ENCODE peak calls at places on chromosomes 2 and 18, in six cellular contexts. P is upper lobe of right lung, I is transverse colon, M is MM.1S, W is body of pancreas, V is GM23338. N is an unnamed sample.

GRCh38 chr2:95357717-95358280 is 44.7 kb upstream of the FAHD2A start:
- DNase-seq in W (no peak), I (no peak), P (peak; percentile 30), V (no peak), M (no peak), N (no peak)

GRCh38 chr2:102442967-102443828 is 20.2 kb downstream of the IL18RAP start:
- DNase-seq in W (no peak), P (no peak), V (peak; percentile 68), I (peak; percentile 22), M (peak; percentile 65), N (no peak)

GRCh38 chr2:240469239-240469636 is 33.8 kb downstream of the GPC1 start:
- DNase-seq in W (no peak), P (peak; percentile 48), M (no peak), V (no peak), I (no peak), N (no peak)

GRCh38 chr2:183404392-183404791 is 280.1 kb downstream of the NUP35 start:
- DNase-seq in V (no peak), M (no peak), I (no peak), P (peak; percentile 51), W (no peak), N (no peak)

GRCh38 chr2:241131531-241131930 is 17.7 kb downstream of the PASK start:
- DNase-seq in P (peak; percentile 22), V (no peak), W (no peak), I (no peak), M (no peak), N (no peak)

GRCh38 chr2:38194751-38195150 is 118.8 kb upstream of the CYP1B1 start:
- DNase-seq in V (no peak), M (no peak), I (no peak), P (no peak), W (no peak), N (no peak)

GRCh38 chr2:99793022-99793421 is 303.2 kb upstream of the REV1 start:
- DNase-seq in I (no peak), M (no peak), P (no peak), W (no peak), V (no peak), N (no peak)

GRCh38 chr2:235820571-235820970 is 326.7 kb downstream of the AGAP1 start:
- DNase-seq in V (no peak), W (no peak), I (no peak), M (no peak), P (no peak), N (no peak)

GRCh38 chr2:40433739-40434138 is 18.2 kb downstream of the SLC8A1 start:
- DNase-seq in W (no peak), V (no peak), I (no peak), M (no peak), P (no peak), N (no peak)

GRCh38 chr2:240364582-240364960 is 70.9 kb upstream of the GPC1 start:
- DNase-seq in P (no peak), I (no peak), M (peak; percentile 32), W (no peak), V (no peak), N (no peak)

GRCh38 chr2:146598791-146599190 is 1246.0 kb upstream of the ACVR2A start:
- DNase-seq in I (no peak), M (no peak), P (no peak), V (no peak), W (no peak), N (no peak)

GRCh38 chr2:55231546-55232083 is 478 bp downstream of the CLHC1 start:
- DNase-seq in P (no peak), V (peak; percentile 32), M (no peak), W (no peak), I (no peak), N (no peak)

GRCh38 chr2:182615036-182615435 is 101.0 kb upstream of the DNAJC10 start:
- DNase-seq in M (no peak), V (no peak), W (no peak), P (no peak), I (no peak), N (no peak)

GRCh38 chr2:113672297-113672696 is 45.2 kb downstream of the RABL2A start:
- DNase-seq in I (no peak), M (no peak), W (no peak), P (no peak), V (peak; percentile 14), N (no peak)

GRCh38 chr2:215681799-215682594 is 246.1 kb upstream of the FN1 start:
- DNase-seq in W (no peak), V (no peak), M (no peak), P (no peak), I (no peak), N (no peak)
- H3K4me3 ChIP-seq in W (no peak overlapping the region), V (no peak overlapping the region), M (no peak overlapping the region), P (no peak overlapping the region), I (no peak overlapping the region), N (no peak overlapping the region)

GRCh38 chr2:217901400-217901799 is 101.4 kb downstream of the TNS1 start:
- DNase-seq in P (no peak), I (no peak), W (no peak), V (no peak), M (no peak), N (no peak)

GRCh38 chr2:217900010-217900779 is 102.6 kb downstream of the TNS1 start:
- DNase-seq in W (peak; percentile 54), I (no peak), P (peak; percentile 80), V (peak; percentile 32), M (no peak), N (no peak)

GRCh38 chr2:217900780-217901360 is 101.9 kb downstream of the TNS1 start:
- DNase-seq in I (no peak), W (no peak), V (no peak), M (no peak), P (no peak), N (no peak)

GRCh38 chr2:217897816-217898806 is 104.7 kb downstream of the TNS1 start:
- DNase-seq in M (no peak), I (no peak), P (peak; percentile 93), W (peak; percentile 96), V (no peak), N (peak; percentile 65)

GRCh38 chr2:217899231-217900009 is 103.4 kb downstream of the TNS1 start:
- DNase-seq in I (peak; percentile 72), M (peak; percentile 31), W (peak; percentile 85), V (peak; percentile 89), P (peak; percentile 90), N (peak; percentile 54)
- TF ChIP-seq CTCF in I (peak; percentile 64), M (peak; percentile 68), W (peak; percentile 45), V (peak; percentile 84), P (peak; percentile 64), N (peak; percentile 63)

DNA sequence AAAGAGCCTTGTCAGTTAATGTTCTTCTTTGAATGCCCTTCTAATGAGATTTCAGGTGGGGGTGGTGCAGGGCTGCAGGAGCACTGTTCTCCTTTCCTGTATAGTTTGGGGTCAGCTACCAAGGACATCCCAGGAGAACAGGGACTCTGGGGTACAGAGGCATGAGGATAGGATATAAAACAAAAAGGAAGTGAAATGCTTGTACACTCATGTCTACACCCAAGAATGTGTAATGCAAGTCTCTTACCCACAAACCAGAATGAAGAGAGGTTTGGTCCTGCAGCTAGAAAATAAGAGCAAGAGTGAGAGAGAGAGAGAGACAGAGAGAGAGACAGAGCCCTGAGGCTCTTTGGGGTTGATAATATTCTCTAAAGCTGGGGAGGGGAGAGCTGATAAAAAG is 151.8 kb upstream of the KCTD1 start:
- DNase-seq in P (no peak), M (no peak), I (no peak), V (no peak), W (no peak), N (no peak)
- H3K27me3 ChIP-seq in P (no peaks in the 10 kb centered on the region), M (no peaks in the 10 kb centered on the region), I (no peaks in the 10 kb centered on the region), V (peaks cover 61% of the 10 kb centered on the region), W (no peaks in the 10 kb centered on the region), N (no peaks in the 10 kb centered on the region)

GRCh38 chr18:77207540-77207939 is 42.1 kb upstream of the GALR1 start:
- DNase-seq in I (peak; percentile 32), P (peak; percentile 83), V (peak; percentile 73), M (peak; percentile 65), W (peak; percentile 88), N (no peak)
- H3K4me3 ChIP-seq in I (no peak overlapping the region), P (peak overlapping the region; percentile 1), V (no peak overlapping the region), M (no peak overlapping the region), W (no peak overlapping the region), N (no peak overlapping the region)

GRCh38 chr2:159758239-159758638 is 39.8 kb downstream of the CD302 start:
- DNase-seq in I (no peak), W (no peak), P (no peak), M (no peak), V (no peak), N (no peak)

GRCh38 chr2:159755014-159755413 is 42.7 kb downstream of the MARCHF7 start:
- DNase-seq in V (no peak), I (no peak), W (no peak), M (no peak), P (no peak), N (no peak)

GRCh38 chr2:159758686-159759085 is 39.3 kb downstream of the CD302 start:
- DNase-seq in M (no peak), V (no peak), P (no peak), W (no peak), I (no peak), N (no peak)

GRCh38 chr2:159753797-159754196 is 41.5 kb downstream of the MARCHF7 start:
- DNase-seq in M (no peak), V (no peak), P (no peak), W (no peak), I (no peak), N (no peak)

GRCh38 chr2:159755788-159756187 is 42.2 kb downstream of the CD302 start:
- DNase-seq in I (no peak), W (no peak), V (peak; percentile 79), M (no peak), P (no peak), N (no peak)
- TF ChIP-seq CTCF in I (no peak), W (no peak), V (peak; percentile 67), M (peak; percentile 20), P (no peak), N (peak; percentile 43)

DNA sequence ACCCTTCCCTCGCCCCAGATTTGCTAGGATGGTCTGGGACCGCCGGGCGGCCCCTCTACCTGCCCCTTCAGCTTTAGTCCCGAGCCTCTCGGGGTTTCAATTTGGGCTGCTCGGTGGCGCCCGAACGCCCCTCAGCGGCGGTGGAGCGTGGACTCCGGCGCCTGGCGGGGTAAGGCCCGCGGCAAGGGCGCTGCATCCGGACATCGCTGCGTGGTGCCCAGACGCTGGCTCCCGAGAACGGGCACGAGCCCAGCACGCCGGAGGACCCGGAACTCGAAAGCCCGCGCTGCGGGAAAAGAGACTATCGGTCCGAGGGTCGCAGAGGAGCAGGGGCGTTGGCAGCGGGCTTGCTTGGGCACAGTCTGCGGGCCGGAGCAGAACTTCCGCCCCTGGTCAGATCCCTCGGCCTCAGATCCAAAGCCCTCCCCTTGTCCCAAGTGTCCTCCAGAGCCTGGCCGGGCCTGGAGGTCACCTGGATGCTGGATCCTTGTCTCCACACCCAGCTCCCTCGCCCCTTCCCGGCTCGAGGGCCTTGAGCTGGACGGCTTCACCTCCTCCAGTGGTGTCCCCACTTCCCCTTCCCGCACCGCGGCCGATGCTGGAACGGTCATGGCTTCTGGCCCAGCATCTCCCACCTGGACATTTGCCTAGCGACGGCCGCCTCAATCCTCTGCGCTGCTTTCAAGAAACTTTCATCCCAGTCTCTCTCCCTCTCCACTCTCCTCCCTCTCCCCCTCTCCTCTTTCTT is 2.9 kb upstream of the OTX1 start:
- DNase-seq in I (peak; percentile 7), V (peak; percentile 72), P (peak; percentile 65), W (peak; percentile 12), M (no peak), N (no peak)
- H3K27me3 ChIP-seq in I (peaks cover 88% of the 10 kb centered on the region), V (peaks cover 72% of the 10 kb centered on the region), P (peaks cover 93% of the 10 kb centered on the region), W (peaks cover 7% of the 10 kb centered on the region), M (no peaks in the 10 kb centered on the region), N (no peaks in the 10 kb centered on the region)

N was measured in Caco-2.